ENCODE peak calls at places on chromosome 5, in seven cellular contexts. Z, N, K, R, S, U and H are unnamed samples.

GRCh38 chr5:125477586-125477975 is 731.1 kb upstream of the ZNF608 start:
- DNase-seq in R (no peak), N (no peak), U (no peak), S (no peak), Z (no peak), K (no peak), H (no peak)

GRCh38 chr5:168291281-168291960 is at the start of gene WWC1:
- DNase-seq in Z (peak; percentile 79), K (no peak), U (peak; percentile 96), S (no peak), N (peak; percentile 95), R (peak; percentile 26), H (no peak)

GRCh38 chr5:10933141-10933540 is 172.1 kb upstream of the DAP start:
- DNase-seq in N (no peak), R (no peak), S (no peak), K (no peak), Z (no peak), U (no peak), H (no peak)

GRCh38 chr5:160520609-160521391 is 99.1 kb downstream of the PTTG1 start:
- DNase-seq in S (no peak), Z (no peak), K (no peak), U (no peak), N (no peak), R (no peak), H (no peak)

GRCh38 chr5:15821506-15821905 is 321.5 kb downstream of the FBXL7 start:
- DNase-seq in N (no peak), U (no peak), S (no peak), K (no peak), Z (no peak), R (peak; percentile 65), H (no peak)

GRCh38 chr5:139814704-139815280 is 19.2 kb downstream of the PSD2 start:
- DNase-seq in S (no peak), Z (no peak), K (no peak), N (no peak), U (no peak), R (no peak), H (no peak)

GRCh38 chr5:123549256-123549904 is 37.4 kb downstream of the CSNK1G3 start:
- DNase-seq in N (no peak), U (no peak), Z (no peak), S (no peak), K (no peak), R (no peak), H (no peak)

GRCh38 chr5:144139586-144139985 is 30.9 kb downstream of the YIPF5 start:
- DNase-seq in S (no peak), R (peak; percentile 37), U (no peak), Z (no peak), K (no peak), N (no peak), H (no peak)

GRCh38 chr5:68021958-68022357 is 193.6 kb upstream of the PIK3R1 start:
- DNase-seq in K (no peak), R (no peak), N (no peak), S (no peak), U (no peak), Z (no peak), H (no peak)

GRCh38 chr5:149062371-149063016 is 368 bp downstream of the SH3TC2 start:
- DNase-seq in R (peak; percentile 88), U (no peak), Z (peak; percentile 83), N (no peak), S (peak; percentile 51), K (no peak), H (peak; percentile 10)

GRCh38 chr5:169812786-169813185 is 167.5 kb downstream of the INSYN2B start:
- DNase-seq in Z (no peak), U (no peak), N (no peak), S (no peak), K (no peak), R (no peak), H (no peak)

GRCh38 chr5:1503301-1504243 is 20.2 kb downstream of the LPCAT1 start:
- DNase-seq in R (peak; percentile 28), S (no peak), Z (no peak), K (no peak), N (no peak), U (no peak), H (peak; percentile 80)

GRCh38 chr5:65062684-65063083 is 294.0 kb downstream of the CWC27 start:
- DNase-seq in Z (no peak), K (peak; percentile 76), S (peak; percentile 77), U (peak; percentile 5), N (peak; percentile 9), R (peak; percentile 94), H (peak; percentile 35)

GRCh38 chr5:169970911-169971436 is 9.3 kb downstream of the INSYN2B start:
- DNase-seq in R (peak; percentile 82), U (no peak), N (no peak), S (peak; percentile 22), K (no peak), Z (no peak), H (peak; percentile 49)

GRCh38 chr5:123125953-123126352 is 36.9 kb downstream of the PRDM6 start:
- DNase-seq in R (peak; percentile 77), U (no peak), N (no peak), K (no peak), S (no peak), Z (no peak), H (no peak)

GRCh38 chr5:88190106-88190834 is 78.4 kb downstream of the TMEM161B start:
- DNase-seq in K (no peak), U (no peak), Z (no peak), N (no peak), R (no peak), S (no peak), H (no peak)

GRCh38 chr5:68011801-68012200 is 203.8 kb upstream of the PIK3R1 start:
- DNase-seq in Z (no peak), S (no peak), N (no peak), U (no peak), K (no peak), R (no peak), H (no peak)

GRCh38 chr5:36661446-36662220 is 55.2 kb downstream of the SLC1A3 start:
- DNase-seq in K (no peak), U (no peak), S (no peak), Z (no peak), N (no peak), R (no peak), H (no peak)

GRCh38 chr5:74336286-74336685 is 304.2 kb downstream of the ENC1 start:
- DNase-seq in K (no peak), S (no peak), U (no peak), Z (no peak), N (no peak), R (no peak), H (no peak)

GRCh38 chr5:78534148-78535009 is 114.2 kb downstream of the LHFPL2 start:
- DNase-seq in Z (no peak), U (no peak), R (peak; percentile 72), K (peak; percentile 74), S (peak; percentile 69), N (peak; percentile 21), H (peak; percentile 54)

DNA sequence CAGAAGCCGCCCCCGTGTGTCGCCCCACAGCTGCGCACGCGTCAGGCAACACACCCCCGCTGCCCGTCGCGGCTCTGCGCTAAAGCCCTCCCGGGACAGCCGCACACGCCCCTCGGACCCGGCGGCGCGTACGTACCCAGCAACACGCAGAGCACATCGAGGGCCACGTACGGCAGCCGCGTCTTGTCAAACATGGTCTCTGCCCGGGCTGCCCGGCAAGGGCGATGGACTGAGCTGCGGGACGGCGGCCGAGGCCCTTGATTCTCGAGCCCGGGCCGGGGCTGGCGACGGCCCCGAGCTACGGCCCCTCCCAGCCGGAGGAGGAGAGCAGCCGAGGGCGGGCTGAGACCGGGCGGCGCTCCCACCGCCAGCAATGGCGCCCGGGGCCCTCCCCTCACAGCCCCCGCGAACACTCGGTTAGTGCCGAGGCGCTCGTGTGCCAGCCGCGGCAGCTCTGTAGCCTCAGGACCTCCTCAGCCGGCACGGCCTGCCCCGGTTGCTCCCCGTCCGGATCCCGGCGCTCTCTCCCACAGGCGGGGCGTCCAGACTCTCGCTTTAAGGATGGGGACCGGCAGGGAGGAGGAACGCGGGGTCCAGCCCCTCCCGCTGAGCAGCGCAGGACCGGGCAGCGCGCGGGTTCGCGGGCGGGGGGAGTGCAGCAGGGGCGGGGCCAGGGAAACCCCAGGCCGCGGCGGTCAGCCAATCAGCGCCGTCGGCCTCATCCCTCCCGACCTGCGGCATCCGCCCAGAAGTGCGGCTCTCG is at the start of gene PLPP1:
- DNase-seq in U (peak; percentile 93), K (peak; percentile 97), S (peak; percentile 92), R (peak; percentile 83), Z (peak; percentile 56), N (peak; percentile 94), H (peak; percentile 95)
- TF ChIP-seq POLR2A in U (no peak), K (peak; percentile 62), S (peak; percentile 89), R (peak; percentile 72), Z (peak; percentile 35), N (peak; percentile 72), H (peak; percentile 81)

DNA sequence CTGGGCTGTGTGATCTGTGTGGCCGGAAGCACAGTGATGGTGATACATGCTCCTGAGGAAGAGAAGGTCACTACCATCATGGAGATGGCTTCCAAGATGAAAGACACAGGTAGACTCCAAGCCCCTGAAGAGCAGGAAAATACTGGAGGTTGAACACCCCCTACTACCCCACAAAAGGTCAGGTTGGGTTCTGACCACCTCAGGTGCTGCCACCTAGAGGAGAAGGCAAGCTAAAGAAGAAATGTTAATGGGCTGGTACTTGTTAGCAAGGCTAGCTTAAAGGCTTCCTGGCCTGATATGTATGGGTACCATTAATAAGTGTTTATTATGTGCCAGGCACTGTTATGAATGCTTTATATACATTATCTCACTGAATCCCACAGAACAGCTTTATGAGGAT is 11.7 kb downstream of the NIPAL4 start:
- DNase-seq in U (no peak), Z (peak; percentile 34), R (peak; percentile 33), S (no peak), K (no peak), N (no peak), H (no peak)
- H3K27me3 ChIP-seq in U (no peaks in the 10 kb centered on the region), Z (no peaks in the 10 kb centered on the region), R (no peaks in the 10 kb centered on the region), S (no peaks in the 10 kb centered on the region), K (no peaks in the 10 kb centered on the region), N (no peaks in the 10 kb centered on the region), H (no peaks in the 10 kb centered on the region)

GRCh38 chr5:157858527-157859226 is at the start of gene CLINT1:
- DNase-seq in Z (peak; percentile 70), N (peak; percentile 93), U (peak; percentile 90), S (peak; percentile 89), K (peak; percentile 95), R (peak; percentile 83), H (peak; percentile 92)
- TF ChIP-seq POLR2A in Z (peak; percentile 47), N (peak; percentile 53), U (peak; percentile 43), S (peak; percentile 44), K (peak; percentile 73), R (peak; percentile 82), H (peak; percentile 79)

DNA sequence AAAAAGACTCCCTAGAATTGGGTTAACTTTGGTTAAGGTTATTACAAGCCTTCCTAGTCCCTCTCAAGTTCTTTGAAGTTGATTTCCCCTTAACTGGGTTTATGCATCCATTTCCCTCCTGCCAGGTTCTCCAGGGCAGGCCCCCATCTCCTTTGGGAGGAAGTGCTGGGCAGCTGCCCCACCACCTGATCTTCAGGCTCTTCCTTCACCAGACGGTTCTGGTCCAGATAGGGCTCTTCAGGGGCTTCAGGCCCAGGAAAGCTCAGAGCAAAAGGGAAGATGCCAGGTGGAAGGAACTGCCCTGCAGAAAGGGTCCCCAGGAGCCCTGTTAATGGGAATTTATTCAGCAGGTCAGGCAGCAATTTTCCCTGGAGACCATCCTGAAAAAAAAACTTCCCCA is 2.1 kb downstream of the SMIM32 start:
- DNase-seq in U (no peak), Z (no peak), S (no peak), R (no peak), N (no peak), K (no peak), H (no peak)
- H3K27me3 ChIP-seq in U (no peaks in the 10 kb centered on the region), Z (no peaks in the 10 kb centered on the region), S (peaks cover 15% of the 10 kb centered on the region), R (peaks cover 50% of the 10 kb centered on the region), N (no peaks in the 10 kb centered on the region), K (peaks cover 6% of the 10 kb centered on the region), H (peaks cover 28% of the 10 kb centered on the region)

GRCh38 chr5:176899946-176900782 is 1.0 kb upstream of the HK3 start:
- DNase-seq in R (peak; percentile 5), N (no peak), U (no peak), S (no peak), K (peak; percentile 53), Z (no peak), H (no peak)
- TF ChIP-seq POLR2A in R (no peak), N (no peak), U (no peak), S (no peak), K (no peak), Z (no peak), H (no peak)